ENCODE peak calls at places on chromosome 17, in six cellular contexts. F, P, O, V, N and L are unnamed samples.
A peak's percentile ranks its signal among the peaks of the same experiment; 100 is the strongest.

GRCh38 chr17:42844761-42845555 is 578 bp downstream of the AOC2 start:
- DNase-seq in P (no peak), F (no peak), V (no peak), O (no peak), N (no peak), L (no peak)

GRCh38 chr17:49725453-49725852 is 17.7 kb upstream of the SLC35B1 start:
- DNase-seq in V (no peak), F (no peak), P (no peak), N (no peak), O (no peak), L (no peak)

GRCh38 chr17:1042486-1042885 is 45.6 kb downstream of the TIMM22 start:
- DNase-seq in F (no peak), O (no peak), V (no peak), N (no peak), P (no peak), L (no peak)

GRCh38 chr17:13544755-13545154 is 57.0 kb downstream of the HS3ST3A1 start:
- DNase-seq in F (no peak), P (no peak), N (no peak), V (no peak), O (no peak), L (no peak)

GRCh38 chr17:72700226-72700625 is 392.3 kb downstream of the SLC39A11 start:
- DNase-seq in P (no peak), N (no peak), V (no peak), F (no peak), O (no peak), L (no peak)

GRCh38 chr17:31738488-31738887 is 120.6 kb downstream of the COPRS start:
- DNase-seq in O (peak; percentile 28), P (no peak), N (no peak), F (peak; percentile 45), V (no peak), L (peak; percentile 52)

GRCh38 chr17:57685499-57686132 is 59.5 kb downstream of the CCDC182 start:
- DNase-seq in F (no peak), O (no peak), V (no peak), P (no peak), N (peak; percentile 52), L (no peak)

GRCh38 chr17:45128331-45128730 is 4.0 kb downstream of the PLCD3 start:
- DNase-seq in N (no peak), V (no peak), O (no peak), P (no peak), F (no peak), L (no peak)

GRCh38 chr17:4362141-4362540 is 4.3 kb downstream of the UBE2G1 start:
- DNase-seq in F (no peak), P (no peak), V (peak; percentile 44), N (no peak), O (no peak), L (no peak)

GRCh38 chr17:48546924-48547838 is 2.3 kb upstream of the HOXB2 start:
- DNase-seq in P (no peak), V (no peak), F (no peak), N (no peak), O (no peak), L (no peak)
- H3K4me3 ChIP-seq in P (peak overlapping the region; percentile 35), V (no peak overlapping the region), F (peak overlapping the region; percentile 36), N (peak overlapping the region; percentile 37), O (peak overlapping the region; percentile 35), L (peak overlapping the region; percentile 17)

DNA sequence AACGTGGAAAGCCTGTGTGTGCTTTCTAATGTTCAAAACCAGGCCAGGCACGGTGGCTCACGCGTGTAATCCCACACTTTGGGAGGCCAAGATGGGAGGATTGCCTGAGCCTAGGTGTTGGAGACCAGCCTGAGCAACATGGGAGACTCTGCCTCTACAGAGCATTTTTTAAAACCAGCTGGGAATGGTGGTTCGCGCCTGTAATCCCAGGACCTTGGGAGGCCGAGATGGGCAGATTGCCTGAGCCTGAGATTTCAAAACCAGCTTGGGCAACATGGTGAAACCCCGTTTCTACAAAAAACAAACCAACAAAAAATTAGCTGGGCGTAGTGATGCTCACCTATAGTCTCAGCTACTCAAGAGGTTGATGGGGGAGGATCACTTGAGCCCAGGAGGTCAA is 26.4 kb downstream of the RNF213 start:
- DNase-seq in F (no peak), O (no peak), P (no peak), V (no peak), N (no peak), L (no peak)
- H3K4me1 ChIP-seq in F (no peaks in the 10 kb centered on the region), O (no peaks in the 10 kb centered on the region), P (no peaks in the 10 kb centered on the region), V (no peaks in the 10 kb centered on the region), N (no peaks in the 10 kb centered on the region), L (peaks cover 4% of the 10 kb centered on the region)

GRCh38 chr17:7173687-7174602 is 5.2 kb downstream of the ASGR1 start:
- DNase-seq in F (peak; percentile 58), N (peak; percentile 96), P (peak; percentile 92), O (peak; percentile 55), V (no peak), L (peak; percentile 62)
- TF ChIP-seq CTCF in F (peak; percentile 27), N (peak; percentile 84), P (no peak), O (no peak), V (no peak), L (no peak)

DNA sequence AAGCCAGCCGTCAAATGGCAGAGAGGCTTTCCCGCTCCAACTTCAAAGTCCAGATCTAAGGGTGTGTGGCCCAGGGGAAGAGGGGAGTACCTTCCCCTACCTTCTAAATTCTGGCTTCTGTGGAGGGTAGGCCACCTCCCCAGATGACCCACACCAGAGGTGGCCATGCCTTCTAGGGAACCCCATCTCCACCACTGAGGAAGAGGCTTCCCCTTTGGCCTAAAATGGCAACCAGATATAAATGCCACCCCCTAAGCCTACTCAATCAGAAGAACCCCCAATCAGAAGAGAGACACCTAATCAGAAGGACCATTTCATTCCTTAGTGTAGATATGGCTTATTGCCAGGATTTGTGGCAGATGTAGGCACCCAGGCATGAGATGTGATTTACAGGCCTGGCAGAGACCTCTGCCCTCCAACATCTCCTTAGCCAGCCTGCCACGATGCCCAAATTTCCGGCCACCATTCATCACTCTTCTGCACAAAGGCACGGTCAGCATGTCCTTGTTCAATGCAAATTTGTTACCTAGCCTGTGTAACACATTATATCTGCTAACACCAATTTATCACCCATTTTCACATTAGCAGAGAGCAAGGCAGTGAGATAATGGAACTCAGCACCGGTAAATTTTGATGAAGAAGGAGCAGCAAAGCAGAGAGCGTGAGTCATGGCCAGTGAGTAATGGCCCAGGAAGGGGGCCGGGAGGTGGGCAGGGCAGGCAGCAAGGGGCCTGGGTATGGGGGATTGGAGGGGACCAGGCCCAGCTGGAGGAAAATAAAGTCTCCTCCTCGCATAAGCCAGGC is 1.2 kb upstream of the MGAT5B start:
- DNase-seq in F (no peak), V (no peak), P (no peak), N (no peak), O (no peak), L (no peak)
- H3K4me3 ChIP-seq in F (no peak overlapping the region), V (no peak overlapping the region), P (no peak overlapping the region), N (peak overlapping the region; percentile 64), O (no peak overlapping the region), L (no peak overlapping the region)

DNA sequence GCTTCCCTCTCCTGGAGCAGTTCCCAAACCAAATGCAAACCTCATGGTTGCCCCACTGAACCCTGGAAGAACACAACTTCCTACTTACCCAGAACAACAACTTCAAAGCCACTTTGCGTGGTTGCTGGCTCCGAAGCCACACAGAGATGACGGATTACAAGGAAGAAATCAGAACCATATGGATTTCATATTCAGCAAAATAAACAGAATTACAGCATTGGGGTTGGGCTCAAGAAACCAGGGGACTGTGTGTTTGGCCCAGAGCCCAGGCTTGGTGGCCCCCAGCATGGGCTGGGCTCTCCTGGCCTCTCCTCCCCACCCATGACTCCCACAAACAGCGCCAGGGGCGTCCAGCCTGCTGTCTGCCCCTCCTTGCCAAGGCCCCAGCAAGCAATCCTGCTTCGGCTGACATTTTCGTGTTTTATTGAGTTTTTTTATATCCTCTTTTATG is 137.2 kb downstream of the GAS7 start:
- DNase-seq in N (no peak), F (no peak), V (no peak), O (no peak), P (no peak), L (no peak)
- H3K4me1 ChIP-seq in N (no peaks in the 10 kb centered on the region), F (peaks cover 47% of the 10 kb centered on the region), V (no peaks in the 10 kb centered on the region), O (peaks cover 57% of the 10 kb centered on the region), P (peaks cover 16% of the 10 kb centered on the region), L (peaks cover 40% of the 10 kb centered on the region)

GRCh38 chr17:37648555-37648954 is 5.3 kb upstream of the DDX52 start:
- DNase-seq in V (no peak), N (no peak), F (no peak), O (no peak), P (no peak), L (no peak)

GRCh38 chr17:37651846-37652245 is 8.6 kb upstream of the DDX52 start:
- DNase-seq in N (no peak), F (no peak), V (no peak), P (no peak), O (no peak), L (no peak)

GRCh38 chr17:37650419-37651003 is 7.3 kb upstream of the DDX52 start:
- DNase-seq in V (peak; percentile 76), N (peak; percentile 66), O (no peak), F (peak; percentile 6), P (no peak), L (no peak)
- TF ChIP-seq CTCF in V (peak; percentile 90), N (peak; percentile 79), O (peak; percentile 53), F (peak; percentile 51), P (peak; percentile 32), L (peak; percentile 50)

DNA sequence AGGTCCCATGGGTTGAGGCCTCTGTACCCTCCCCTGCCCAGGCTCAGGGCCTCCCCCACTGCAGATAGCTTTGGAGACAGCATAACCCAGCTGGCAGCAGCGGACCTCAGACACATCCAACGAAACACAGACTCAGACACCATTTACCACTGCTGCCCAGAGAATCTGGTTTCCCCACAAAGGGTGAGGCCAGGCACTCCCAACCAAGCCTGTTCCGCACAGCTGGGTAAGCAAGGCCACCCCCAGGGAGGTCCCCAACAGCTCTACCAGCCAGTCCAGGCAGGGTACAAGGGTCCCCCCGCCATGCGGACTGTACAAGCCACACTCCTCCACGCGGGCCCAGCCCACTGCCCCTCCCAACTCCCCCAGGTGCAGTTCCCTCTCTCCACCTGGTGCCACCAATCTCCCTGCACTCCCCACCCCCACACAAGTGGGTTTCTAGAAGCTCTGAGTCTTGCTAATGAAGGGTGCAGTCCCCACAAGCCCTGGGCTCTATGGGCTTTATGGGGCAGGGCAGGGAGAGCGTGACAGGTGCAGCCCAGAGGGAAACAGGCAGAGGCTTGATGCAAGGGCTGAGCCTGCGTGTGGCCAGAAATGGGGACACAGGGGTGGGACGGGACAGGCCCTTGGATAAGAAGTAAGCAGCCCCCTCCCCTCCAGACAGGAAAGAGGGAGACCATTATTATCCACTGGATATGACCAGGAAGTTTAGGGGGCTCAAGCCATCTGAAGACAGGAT is 8.8 kb downstream of the RHBDF2 start:
- DNase-seq in N (no peak), O (no peak), P (no peak), F (no peak), V (no peak), L (no peak)
- H3K4me3 ChIP-seq in N (no peak overlapping the region), O (peak overlapping the region; percentile 41), P (peak overlapping the region; percentile 25), F (peak overlapping the region; percentile 2), V (no peak overlapping the region), L (no peak overlapping the region)

GRCh38 chr17:33322063-33322462 is 29.0 kb upstream of the ASIC2 start:
- DNase-seq in V (no peak), F (no peak), N (no peak), O (no peak), P (no peak), L (no peak)
- H3K4me1 ChIP-seq in V (no peaks in the 10 kb centered on the region), F (no peaks in the 10 kb centered on the region), N (no peaks in the 10 kb centered on the region), O (no peaks in the 10 kb centered on the region), P (no peaks in the 10 kb centered on the region), L (no peaks in the 10 kb centered on the region)

GRCh38 chr17:80687819-80688218 is 143.2 kb downstream of the RPTOR start:
- DNase-seq in O (no peak), F (no peak), N (no peak), V (no peak), P (no peak), L (no peak)
- TF ChIP-seq CTCF in O (no peak), F (no peak), N (no peak), V (no peak), P (no peak), L (no peak)